ENCODE peak calls at places on chromosomes 3 and 15, in seven cellular contexts. O is foreskin fibroblast; C is CD8-positive, alpha-beta memory T cell; F is CD8-positive, alpha-beta T cell; T is neuronal stem cell; H is keratinocyte; G is K562. X is an unnamed sample.

GRCh38 chr3:30550246-30550645 is 56.2 kb upstream of the TGFBR2 start:
- DNase-seq in O (peak), G (no peak), H (no peak), T (no peak), F (no peak), C (no peak), X (no peak)

GRCh38 chr3:70273492-70273891 is 38.9 kb downstream of the MDFIC2 start:
- DNase-seq in H (no peak), C (no peak), F (no peak), O (peak), G (no peak), T (no peak), X (no peak)

GRCh38 chr3:128340904-128341555 is 125.7 kb downstream of the DNAJB8 start:
- DNase-seq in H (no peak), T (no peak), G (no peak), F (no peak), O (no peak), C (no peak), X (no peak)

GRCh38 chr3:126798521-126798920 is 94.5 kb downstream of the CHCHD6 start:
- DNase-seq in F (no peak), H (no peak), C (no peak), G (no peak), T (no peak), O (peak), X (no peak)

GRCh38 chr3:33877187-33877586 is 78.8 kb downstream of the PDCD6IP start:
- DNase-seq in O (no peak), F (no peak), T (no peak), H (no peak), C (no peak), G (no peak), X (no peak)

GRCh38 chr15:79192462-79193036 is 90.0 kb upstream of the ANKRD34C start:
- DNase-seq in O (peak), F (no peak), G (no peak), C (no peak), T (no peak), H (no peak), X (no peak)

GRCh38 chr3:183033746-183034145 is 53.4 kb upstream of the DCUN1D1 start:
- DNase-seq in G (no peak), O (peak), C (no peak), T (no peak), F (no peak), H (no peak), X (no peak)

GRCh38 chr3:171699611-171700010 is 110.7 kb downstream of the PLD1 start:
- DNase-seq in O (no peak), T (no peak), G (no peak), H (no peak), C (no peak), F (no peak), X (no peak)

GRCh38 chr3:176848431-176849214 is 348.7 kb downstream of the TBL1XR1 start:
- DNase-seq in F (no peak), H (no peak), C (no peak), O (peak), G (no peak), T (no peak), X (no peak)

GRCh38 chr3:122926322-122926721 is 101.2 kb downstream of the SEMA5B start:
- DNase-seq in H (no peak), F (no peak), G (no peak), O (no peak), T (no peak), C (no peak), X (no peak)

DNA sequence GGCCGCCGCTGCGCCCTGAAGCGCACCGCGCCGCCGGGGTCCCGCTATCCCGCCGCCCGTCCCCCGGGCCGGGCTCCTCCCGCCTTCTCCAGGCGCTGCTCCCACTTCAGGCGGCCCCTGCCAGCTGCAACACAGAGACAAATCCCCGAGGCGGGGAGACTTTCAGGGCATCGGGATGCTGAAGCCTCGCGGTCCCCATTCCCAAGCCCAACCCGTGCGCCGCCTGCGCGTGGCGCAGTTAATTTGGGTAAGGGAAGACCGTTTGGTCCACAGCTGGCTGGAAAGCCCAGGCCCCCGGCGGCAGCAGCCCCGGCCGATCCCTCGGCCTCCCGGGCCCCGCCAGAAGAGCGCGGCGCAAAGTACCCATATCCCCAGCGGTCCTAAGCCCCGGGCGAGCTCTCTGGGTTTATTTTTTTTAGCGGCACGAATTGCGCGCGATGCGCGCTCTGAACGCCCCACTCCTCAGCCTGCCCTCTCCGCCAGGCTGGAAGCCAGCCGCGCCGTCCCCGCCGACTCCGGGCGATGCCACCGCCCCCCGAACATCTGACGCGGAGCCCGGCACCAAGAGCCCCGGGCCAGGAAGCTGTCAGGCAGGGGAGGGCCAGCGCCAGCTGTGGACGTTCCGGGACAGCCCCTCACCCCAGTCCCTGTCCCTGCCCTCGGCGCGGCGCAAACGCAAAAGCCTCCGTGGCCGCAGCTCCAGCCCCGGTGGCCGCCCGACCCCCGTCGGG is 517 bp downstream of the FBN1 start:
- DNase-seq in H (no peak), F (no peak), G (no peak), T (peak), O (peak), C (no peak), X (peak)
- H3K4me3 ChIP-seq in H (peak), F (no peak), G (no peak), T (peak), O (peak), C (no peak), X (no peak)

GRCh38 chr3:9135930-9136525 is 113.4 kb downstream of the SRGAP3 start:
- DNase-seq in F (no peak), G (no peak), C (no peak), H (no peak), T (peak), O (no peak), X (no peak)
- H3K4me3 ChIP-seq in F (no peak), G (no peak), C (no peak), H (no peak), T (peak), O (no peak), X (no peak)

DNA sequence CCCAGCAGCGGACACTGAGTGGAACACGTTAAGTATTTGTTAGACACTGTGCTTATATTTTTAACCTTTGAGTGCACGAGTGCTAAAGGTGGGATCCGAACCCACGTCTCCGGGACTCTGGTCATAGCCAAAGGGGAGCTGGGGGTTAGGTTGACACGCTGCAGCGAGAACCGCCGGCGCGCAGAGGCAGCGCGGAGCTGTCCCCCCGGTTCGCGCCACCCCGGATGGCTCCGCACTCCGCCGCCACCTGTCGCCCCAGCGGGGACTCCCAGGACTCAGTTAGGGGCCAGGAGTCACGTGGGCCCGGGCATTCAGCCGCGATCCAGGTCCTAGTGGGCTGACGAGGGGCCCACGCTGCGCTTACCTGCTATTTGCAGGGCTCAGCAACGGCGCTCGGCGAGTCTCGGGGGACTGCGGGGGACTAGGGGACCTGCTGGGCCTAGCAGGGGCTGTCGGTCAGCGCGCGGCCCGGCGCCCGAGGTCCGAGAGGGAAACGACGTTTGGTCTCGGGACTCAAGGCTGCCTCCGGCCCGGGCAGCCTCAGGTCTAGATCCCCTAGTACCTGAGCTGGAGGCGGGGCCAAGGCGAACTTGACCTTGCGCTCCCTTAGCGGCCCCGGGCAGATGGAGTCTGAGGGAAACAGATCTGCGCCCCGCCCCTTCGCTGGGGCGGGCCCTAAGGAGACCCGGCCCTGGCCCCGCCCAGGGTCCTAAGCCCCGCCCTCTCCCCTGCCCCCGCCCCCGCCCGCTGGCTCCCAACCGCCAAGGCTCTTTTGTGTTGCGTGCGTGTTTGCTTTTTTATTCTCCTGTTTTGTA is at the start of gene NMNAT3:
- DNase-seq in F (peak), O (peak), C (peak), G (peak), H (no peak), T (peak), X (peak)
- H3K4me3 ChIP-seq in F (peak), O (peak), C (peak), G (peak), H (peak), T (peak), X (peak)

DNA sequence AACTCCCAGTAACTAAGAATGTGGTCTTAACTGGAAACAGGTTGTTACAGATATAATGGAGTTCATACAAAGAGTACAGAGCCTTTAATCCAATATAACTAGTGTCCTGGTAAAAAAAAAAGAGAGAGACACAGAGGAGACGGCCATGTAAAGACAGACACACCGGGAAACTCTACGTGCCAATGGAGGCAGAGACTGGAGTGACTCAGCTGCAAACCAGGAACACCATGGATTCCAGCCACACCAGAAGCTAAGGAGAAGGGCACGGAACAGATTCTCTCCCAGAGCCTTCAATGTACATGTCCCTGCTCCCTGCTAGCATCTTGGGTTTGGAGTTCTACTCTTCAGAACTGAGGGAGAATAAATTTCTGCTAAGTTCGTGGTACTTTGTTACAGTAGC is 4.5 kb downstream of the RNF168 start:
- DNase-seq in O (peak), C (no peak), H (no peak), G (no peak), F (no peak), T (no peak), X (no peak)
- H3K4me3 ChIP-seq in O (no peak), C (no peak), H (peak), G (peak), F (no peak), T (no peak), X (no peak)

DNA sequence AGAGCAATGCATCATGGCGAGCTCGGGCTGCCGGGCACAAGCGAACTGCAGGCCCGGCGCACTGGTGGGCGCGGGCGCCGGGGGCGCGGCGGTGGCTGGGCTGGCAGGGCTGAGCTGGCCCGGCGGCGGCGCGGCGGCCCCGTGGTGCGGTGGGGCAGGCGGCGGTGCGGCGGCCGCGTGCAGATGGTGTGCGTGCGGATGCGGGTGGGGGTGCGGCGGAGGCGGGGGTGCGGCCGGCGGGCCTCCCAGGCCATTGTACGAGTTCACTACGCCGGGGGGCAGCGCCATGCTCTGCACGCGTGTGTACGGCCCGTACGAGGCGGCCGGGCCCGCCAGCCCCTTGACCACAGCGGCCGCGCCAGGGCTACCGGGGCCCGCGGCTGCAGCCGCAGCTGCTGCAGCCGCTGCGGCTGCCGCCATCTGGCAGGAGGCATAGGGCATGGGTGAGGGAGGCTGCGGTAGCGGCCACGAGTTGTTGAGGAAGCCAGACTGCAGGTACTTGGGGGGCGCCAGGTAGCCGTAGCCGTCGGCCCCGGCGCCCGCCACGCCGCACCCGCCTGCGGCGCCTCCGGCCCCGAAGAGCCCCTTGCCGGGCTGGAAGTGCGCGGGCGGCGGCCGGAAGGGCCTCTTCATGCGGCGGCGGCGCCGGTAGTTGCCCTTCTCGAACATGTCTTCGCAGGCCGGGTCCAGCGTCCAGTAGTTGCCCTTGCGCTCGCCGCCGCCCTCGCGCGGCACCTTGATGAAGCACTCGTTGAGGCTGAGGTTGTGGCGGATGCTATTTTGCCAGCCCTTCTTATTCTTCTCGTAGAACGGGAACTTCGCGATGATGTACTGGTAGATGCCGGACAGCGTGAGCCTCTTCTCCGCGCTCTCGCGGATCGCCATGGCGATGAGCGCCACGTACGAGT is 1.0 kb downstream of the FOXL2 start:
- DNase-seq in C (no peak), F (no peak), O (peak), T (no peak), H (no peak), G (peak), X (peak)
- H3K4me3 ChIP-seq in C (peak), F (peak), O (peak), T (peak), H (peak), G (peak), X (peak)

GRCh38 chr3:150081084-150081483 is 110.4 kb upstream of the PFN2 start:
- DNase-seq in G (no peak), C (no peak), O (peak), H (peak), F (no peak), T (no peak), X (no peak)

GRCh38 chr3:150080058-150080730 is 109.5 kb upstream of the PFN2 start:
- DNase-seq in T (no peak), H (no peak), F (no peak), C (no peak), G (no peak), O (no peak), X (no peak)

GRCh38 chr3:150084128-150084527 is 113.4 kb upstream of the PFN2 start:
- DNase-seq in F (no peak), O (no peak), H (no peak), T (no peak), C (no peak), G (no peak), X (no peak)

GRCh38 chr3:150083653-150084037 is 113.0 kb upstream of the PFN2 start:
- DNase-seq in O (peak), C (no peak), H (no peak), F (no peak), T (no peak), G (no peak), X (no peak)

DNA sequence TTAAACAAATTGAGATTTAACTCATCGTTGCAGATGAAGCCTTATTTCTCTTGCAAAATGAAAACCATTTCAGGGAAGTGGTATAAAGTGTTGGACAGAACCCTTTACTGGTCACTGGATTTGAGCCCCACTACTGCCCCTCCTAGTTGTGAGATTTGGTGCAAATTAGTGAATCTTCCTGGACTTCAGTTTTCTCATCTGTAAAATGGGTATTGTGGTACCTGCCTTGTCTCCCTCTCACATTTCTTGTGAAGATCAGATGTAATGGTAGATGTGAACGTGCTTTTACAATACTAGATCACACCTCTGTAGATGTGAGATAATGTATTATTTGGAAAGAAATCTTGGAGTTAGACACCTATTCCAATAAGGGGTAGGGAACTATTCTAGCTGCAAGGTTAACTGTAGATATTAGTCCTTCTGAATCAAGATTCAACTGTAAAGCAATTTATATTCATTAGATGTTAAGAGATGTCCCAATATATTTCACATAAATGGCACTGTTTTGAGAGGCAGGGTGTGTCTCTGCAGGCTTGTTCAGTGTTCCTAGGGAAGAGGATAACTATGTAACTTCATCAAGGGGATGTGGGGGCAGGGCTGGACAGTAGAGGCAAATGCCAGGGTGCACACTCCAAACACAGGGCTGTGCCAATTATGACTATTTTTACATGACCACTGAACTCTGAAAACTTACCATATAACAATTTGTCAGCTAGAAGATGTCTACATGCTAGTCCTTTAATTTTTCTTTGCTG is 112.4 kb upstream of the PFN2 start:
- DNase-seq in C (no peak), H (no peak), O (no peak), F (no peak), G (no peak), T (no peak), X (no peak)
- H3K4me3 ChIP-seq in C (no peak), H (peak), O (peak), F (no peak), G (no peak), T (no peak), X (no peak)

GRCh38 chr3:138389841-138390581 is 41.6 kb downstream of the MRAS start:
- DNase-seq in O (peak), T (no peak), H (peak), F (no peak), G (no peak), C (no peak), X (no peak)
- H3K4me3 ChIP-seq in O (no peak), T (no peak), H (peak), F (no peak), G (no peak), C (no peak), X (no peak)

DNA sequence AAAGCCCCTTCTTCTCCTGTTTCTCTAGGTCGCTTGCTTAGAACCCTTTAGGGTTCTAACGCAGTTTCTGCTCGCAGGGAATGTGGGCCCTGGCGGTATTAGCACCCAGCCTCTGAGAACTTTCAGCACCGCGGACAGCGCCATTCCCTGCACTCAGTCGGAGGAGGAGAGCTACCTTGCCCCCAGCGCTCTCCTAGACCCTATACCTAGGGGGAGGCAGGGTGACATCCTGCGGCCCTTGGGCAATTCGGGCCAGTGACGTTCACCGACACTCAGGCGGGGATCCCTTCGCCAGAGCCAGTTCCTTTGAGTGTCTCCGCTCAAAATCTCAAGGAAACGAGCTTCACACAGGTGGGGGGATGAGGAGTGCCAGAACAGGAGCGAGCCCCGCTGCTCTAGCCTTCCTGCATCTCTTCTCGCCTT is 1.3 kb downstream of the SLC7A14 start:
- DNase-seq in G (peak), F (peak), T (peak), H (no peak), C (no peak), O (peak), X (peak)
- H3K4me3 ChIP-seq in G (no peak), F (no peak), T (no peak), H (no peak), C (no peak), O (peak), X (no peak)

X was measured in naive thymus-derived CD4-positive, alpha-beta T cell.